ENCODE peak calls at places on chromosome 7, in seven cellular contexts. C, E, S, R, O, Z and W are unnamed samples.
A peak's percentile ranks its signal among the peaks of the same experiment; 100 is the strongest.

GRCh38 chr7:99039384-99039891 is 104.5 kb downstream of the SMURF1 start:
- DNase-seq in C (no peak), E (no peak), S (no peak), R (no peak), O (no peak), Z (no peak), W (no peak)

GRCh38 chr7:27156508-27156898 is at the start of gene HOXA7:
- DNase-seq in C (peak; percentile 86), E (no peak), S (peak; percentile 91), R (peak; percentile 73), O (no peak), Z (peak; percentile 83), W (peak; percentile 42)

GRCh38 chr7:22444181-22444966 is 55.6 kb downstream of the STEAP1B start:
- DNase-seq in C (no peak), E (no peak), S (peak; percentile 45), R (no peak), O (no peak), Z (no peak), W (no peak)

GRCh38 chr7:144468990-144469732 is 65.7 kb upstream of the NOBOX start:
- DNase-seq in C (no peak), E (no peak), S (no peak), R (no peak), O (no peak), Z (no peak), W (no peak)

GRCh38 chr7:22943997-22944396 is 69.9 kb downstream of the HYCC1 start:
- DNase-seq in C (no peak), E (no peak), S (peak; percentile 33), R (no peak), O (no peak), Z (no peak), W (no peak)

GRCh38 chr7:87330316-87330715 is 15.1 kb upstream of the CROT start:
- DNase-seq in C (no peak), E (no peak), S (no peak), R (no peak), O (no peak), Z (no peak), W (no peak)

GRCh38 chr7:110975476-110975875 is 115.5 kb upstream of the LRRN3 start:
- DNase-seq in C (no peak), E (no peak), S (no peak), R (no peak), O (no peak), Z (no peak), W (no peak)

GRCh38 chr7:12110425-12110824 is 100.7 kb upstream of the TMEM106B start:
- DNase-seq in C (no peak), E (no peak), S (no peak), R (no peak), O (no peak), Z (no peak), W (no peak)

GRCh38 chr7:90717286-90718060 is 121.4 kb downstream of the CDK14 start:
- DNase-seq in C (no peak), E (no peak), S (no peak), R (no peak), O (no peak), Z (no peak), W (no peak)

GRCh38 chr7:90766814-90767564 is 170.9 kb downstream of the CDK14 start:
- DNase-seq in C (peak; percentile 34), E (peak; percentile 79), S (peak; percentile 35), R (peak; percentile 65), O (no peak), Z (peak; percentile 63), W (no peak)

GRCh38 chr7:14377646-14378266 is 388.3 kb upstream of the ETV1 start:
- DNase-seq in C (peak; percentile 39), E (no peak), S (no peak), R (no peak), O (no peak), Z (no peak), W (no peak)

GRCh38 chr7:108503112-108504026 is 22.6 kb downstream of the PNPLA8 start:
- DNase-seq in C (no peak), E (no peak), S (no peak), R (no peak), O (no peak), Z (no peak), W (no peak)

GRCh38 chr7:155665957-155666287 is 21.5 kb downstream of the RBM33 start:
- DNase-seq in C (peak; percentile 1), E (no peak), S (no peak), R (no peak), O (no peak), Z (no peak), W (no peak)

GRCh38 chr7:115748123-115748738 is 282.3 kb downstream of the TFEC start:
- DNase-seq in C (no peak), E (no peak), S (no peak), R (no peak), O (no peak), Z (no peak), W (no peak)

GRCh38 chr7:90326500-90326899 is 5.4 kb upstream of the FAM237B start:
- DNase-seq in C (no peak), E (no peak), S (no peak), R (no peak), O (no peak), Z (no peak), W (no peak)

GRCh38 chr7:43825391-43825808 is 43.9 kb downstream of the MRPS24 start:
- DNase-seq in C (no peak), E (no peak), S (no peak), R (no peak), O (no peak), Z (no peak), W (no peak)

GRCh38 chr7:102875700-102876192 is 37.1 kb upstream of the LRRC17 start:
- DNase-seq in C (peak; percentile 81), E (no peak), S (no peak), R (no peak), O (no peak), Z (no peak), W (no peak)

GRCh38 chr7:76189276-76189675 is 12.4 kb upstream of the SRRM3 start:
- DNase-seq in C (no peak), E (no peak), S (no peak), R (no peak), O (no peak), Z (no peak), W (no peak)

GRCh38 chr7:15007507-15007906 is 105.0 kb upstream of the DGKB start:
- DNase-seq in C (peak; percentile 6), E (no peak), S (no peak), R (no peak), O (no peak), Z (no peak), W (peak; percentile 2)

GRCh38 chr7:131159961-131160361 is 167.7 kb upstream of the MKLN1 start:
- DNase-seq in C (peak; percentile 70), E (no peak), S (no peak), R (no peak), O (no peak), Z (no peak), W (no peak)

GRCh38 chr7:137944168-137944567 is 57.7 kb downstream of the CREB3L2 start:
- DNase-seq in C (no peak), E (no peak), S (no peak), R (no peak), O (no peak), Z (no peak), W (no peak)

GRCh38 chr7:112748381-112748780 is 41.8 kb downstream of the TMEM168 start:
- DNase-seq in C (no peak), E (no peak), S (no peak), R (no peak), O (no peak), Z (no peak), W (no peak)

GRCh38 chr7:100613447-100614185 is 1.3 kb downstream of the MOSPD3 start:
- DNase-seq in C (no peak), E (no peak), S (no peak), R (no peak), O (no peak), Z (no peak), W (peak; percentile 45)
- H3K4me3 ChIP-seq in C (no peak overlapping the region), E (peak overlapping the region; percentile 68), S (no peak overlapping the region), R (no peak overlapping the region), O (peak overlapping the region; percentile 99), Z (no peak overlapping the region), W (no peak overlapping the region)

DNA sequence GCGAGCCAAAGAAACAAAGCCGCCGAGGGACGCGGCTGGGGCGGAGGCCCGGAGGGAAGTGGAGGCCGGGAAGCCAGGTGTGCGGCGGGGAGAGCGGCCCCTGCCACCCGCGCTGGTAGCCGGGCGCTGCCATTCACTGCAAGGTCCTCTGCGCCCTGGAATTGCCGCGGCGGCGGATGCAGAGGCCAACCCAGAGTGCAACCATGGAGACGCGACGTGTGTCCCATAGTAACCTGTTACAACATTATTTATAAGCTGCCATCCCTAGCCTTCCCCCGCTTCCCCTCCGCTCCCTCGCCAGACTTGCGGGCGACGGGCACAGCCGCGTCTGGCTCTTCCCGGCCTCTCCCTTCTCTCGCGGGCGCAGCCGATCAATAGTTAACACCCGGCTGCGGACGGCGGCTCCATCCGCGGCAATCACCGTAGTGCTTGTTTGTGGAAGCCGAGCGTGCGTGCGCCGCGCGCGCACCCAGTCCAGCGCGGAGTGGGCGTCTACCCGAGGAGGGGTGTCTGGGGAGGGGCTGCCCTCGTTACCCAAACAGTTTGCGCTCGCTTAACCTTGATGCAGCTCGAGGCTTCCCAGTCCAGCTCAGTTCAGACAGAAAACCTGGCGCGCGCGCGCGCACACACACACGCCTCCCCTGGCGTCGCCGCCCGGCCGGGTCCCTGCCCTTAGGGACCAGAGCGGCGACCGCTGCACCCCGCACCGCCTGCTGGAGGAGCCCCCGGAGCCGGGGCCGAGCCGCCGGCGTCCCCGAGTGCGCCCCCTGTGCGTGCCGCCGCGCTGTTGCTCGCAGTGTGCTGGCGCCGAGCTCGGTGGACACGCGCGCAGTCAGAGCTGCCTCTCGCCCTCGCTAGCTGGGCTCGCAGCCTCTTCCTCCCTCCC is 165.4 kb upstream of the DPP6 start:
- DNase-seq in C (peak; percentile 28), E (no peak), S (peak; percentile 33), R (no peak), O (no peak), Z (no peak), W (no peak)
- H3K4me3 ChIP-seq in C (peak overlapping the region; percentile 23), E (no peak overlapping the region), S (peak overlapping the region; percentile 30), R (peak overlapping the region; percentile 35), O (no peak overlapping the region), Z (no peak overlapping the region), W (no peak overlapping the region)

DNA sequence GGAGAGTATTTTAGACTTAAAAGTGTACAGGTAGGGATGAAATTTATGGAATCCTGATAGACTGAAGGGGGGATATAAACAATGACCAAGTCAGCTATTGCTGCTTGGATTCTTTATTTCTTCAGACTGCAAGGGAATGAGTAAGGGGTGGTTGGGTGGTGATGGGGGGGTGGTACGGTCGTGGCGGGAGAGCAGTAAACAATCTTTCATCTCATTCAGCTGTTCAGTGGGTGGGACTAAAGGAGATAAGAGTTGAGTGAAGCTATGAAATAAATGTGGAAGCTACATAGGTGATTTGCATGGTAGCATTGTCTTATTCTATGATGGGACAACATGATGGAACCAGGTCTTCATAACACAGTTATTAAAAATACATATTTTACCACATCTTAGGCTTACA is 1.8 kb downstream of the SEPTIN7 start:
- DNase-seq in C (no peak), E (no peak), S (no peak), R (no peak), O (peak; percentile 14), Z (no peak), W (peak; percentile 22)
- H3K4me3 ChIP-seq in C (peak overlapping the region; percentile 96), E (peak overlapping the region; percentile 93), S (peak overlapping the region; percentile 90), R (peak overlapping the region; percentile 98), O (peak overlapping the region; percentile 78), Z (peak overlapping the region; percentile 93), W (peak overlapping the region; percentile 84)

DNA sequence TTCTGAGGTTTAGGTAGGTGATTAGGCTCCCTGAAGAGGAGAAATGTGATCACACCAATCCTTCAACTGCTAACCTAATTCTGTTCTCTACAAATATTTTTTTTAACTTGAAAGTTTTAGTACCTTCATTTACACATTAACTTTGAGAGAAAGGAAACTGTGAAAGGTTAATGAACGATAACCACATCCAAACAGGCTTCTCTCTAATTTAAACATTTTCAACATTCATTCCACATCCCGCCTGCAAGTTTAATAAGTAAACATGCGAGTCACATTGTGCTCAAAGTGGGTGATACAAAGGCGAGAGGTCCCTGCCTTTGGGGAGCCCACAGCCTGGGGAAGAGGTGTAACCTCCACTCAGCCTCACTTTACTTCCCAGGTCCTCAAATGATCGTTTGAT is 47.7 kb downstream of the DENND2A start:
- DNase-seq in C (no peak), E (no peak), S (no peak), R (no peak), O (no peak), Z (no peak), W (no peak)
- H3K4me3 ChIP-seq in C (no peak overlapping the region), E (no peak overlapping the region), S (no peak overlapping the region), R (no peak overlapping the region), O (no peak overlapping the region), Z (no peak overlapping the region), W (no peak overlapping the region)